ENCODE peak calls at places on chromosomes 3 and 15, in six cellular contexts. G is osteocyte, D is Karpas-422, T is A549, W is T-helper 1 cell, U is tibial artery. A is an unnamed sample.

GRCh38 chr3:111851511-111851954 is 7.5 kb upstream of the PHLDB2 start:
- DNase-seq in D (no peak), G (no peak), T (no peak), U (no peak), W (no peak), A (peak)

GRCh38 chr15:63968700-63969099 is 77.6 kb downstream of the DAPK2 start:
- DNase-seq in U (no peak), G (peak), D (no peak), T (no peak), W (no peak), A (no peak)

GRCh38 chr3:42117175-42118008 is 26.2 kb downstream of the TRAK1 start:
- DNase-seq in W (no peak), U (peak), D (peak), G (no peak), T (peak), A (peak)

GRCh38 chr15:29466292-29466691 is 196.7 kb upstream of the NSMCE3 start:
- DNase-seq in G (no peak), T (no peak), W (no peak), U (no peak), D (no peak), A (no peak)

GRCh38 chr3:36677331-36678007 is 86.9 kb downstream of the DCLK3 start:
- DNase-seq in G (no peak), D (peak), U (no peak), W (peak), T (peak), A (peak)

GRCh38 chr3:100210777-100211145 is 50.0 kb upstream of the TBC1D23 start:
- DNase-seq in T (no peak), G (no peak), U (no peak), D (no peak), W (peak), A (peak)

GRCh38 chr3:119323401-119324107 is 29.4 kb downstream of the ARHGAP31 start:
- DNase-seq in W (no peak), U (no peak), G (no peak), T (no peak), D (no peak), A (no peak)

GRCh38 chr3:119588112-119588511 is 8.8 kb downstream of the ADPRH start:
- DNase-seq in G (no peak), D (no peak), W (no peak), T (no peak), U (peak), A (no peak)

GRCh38 chr3:153320585-153321128 is 158.6 kb downstream of the RAP2B start:
- DNase-seq in D (no peak), W (no peak), T (no peak), U (no peak), G (no peak), A (no peak)

GRCh38 chr3:32222950-32223349 is 15.5 kb upstream of the CMTM8 start:
- DNase-seq in D (no peak), T (no peak), W (no peak), G (no peak), U (no peak), A (no peak)

GRCh38 chr3:56042326-56042951 is 425.8 kb downstream of the ERC2 start:
- DNase-seq in T (peak), U (no peak), D (peak), W (no peak), G (no peak), A (peak)

GRCh38 chr15:83850846-83851245 is 196.9 kb downstream of the ADAMTSL3 start:
- DNase-seq in U (no peak), W (no peak), T (no peak), G (no peak), D (no peak), A (no peak)

GRCh38 chr3:9028134-9028533 is 64.9 kb upstream of the RAD18 start:
- DNase-seq in U (peak), D (no peak), G (no peak), T (no peak), W (no peak), A (peak)

GRCh38 chr15:29008846-29009245 is 123.1 kb downstream of the APBA2 start:
- DNase-seq in U (no peak), G (no peak), W (no peak), D (no peak), T (no peak), A (no peak)

GRCh38 chr3:58143417-58144055 is 67.2 kb downstream of the DNASE1L3 start:
- DNase-seq in W (no peak), U (no peak), D (no peak), G (no peak), T (no peak), A (peak)

GRCh38 chr3:189392969-189393368 is 221.2 kb downstream of the TPRG1 start:
- DNase-seq in G (no peak), U (no peak), T (peak), D (no peak), W (peak), A (peak)

GRCh38 chr3:57952208-57952631 is 56.0 kb upstream of the FLNB start:
- DNase-seq in W (no peak), G (no peak), D (no peak), T (no peak), U (peak), A (peak)

GRCh38 chr3:16406579-16406978 is 106.9 kb downstream of the RFTN1 start:
- DNase-seq in G (no peak), U (no peak), T (no peak), W (peak), D (no peak), A (no peak)

GRCh38 chr15:45634442-45635190 is at the start of gene SQOR:
- DNase-seq in G (peak), D (peak), W (peak), T (peak), U (peak), A (peak)

GRCh38 chr15:101540480-101541239 is 51.2 kb upstream of the PCSK6 start:
- DNase-seq in W (no peak), G (peak), T (no peak), U (no peak), D (no peak), A (peak)

GRCh38 chr3:171329759-171330158 is 130.4 kb downstream of the TNIK start:
- DNase-seq in T (no peak), U (no peak), W (no peak), G (no peak), D (no peak), A (no peak)

GRCh38 chr15:100730655-100731240 is 128.4 kb downstream of the ASB7 start:
- DNase-seq in D (no peak), T (no peak), W (no peak), G (peak), U (no peak), A (no peak)

GRCh38 chr3:49727924-49728361 is 4.2 kb upstream of the GMPPB start:
- DNase-seq in U (peak), G (no peak), D (no peak), W (no peak), T (no peak), A (no peak)

GRCh38 chr3:78871048-78871447 is 896.8 kb downstream of the ROBO1 start:
- DNase-seq in D (no peak), G (no peak), U (no peak), T (no peak), W (no peak), A (peak)

GRCh38 chr15:30953731-30954378 is 37.6 kb downstream of the MTMR10 start:
- DNase-seq in U (no peak), T (peak), D (no peak), W (peak), G (no peak), A (peak)

GRCh38 chr3:12235691-12236090 is 53.2 kb upstream of the PPARG start:
- DNase-seq in U (no peak), W (no peak), D (no peak), T (peak), G (no peak), A (peak)

GRCh38 chr3:160756907-160757623 is 1.0 kb downstream of the PPM1L start:
- DNase-seq in G (no peak), U (peak), T (no peak), D (no peak), W (no peak), A (no peak)

GRCh38 chr3:140216249-140216648 is 281.3 kb downstream of the CLSTN2 start:
- DNase-seq in G (no peak), T (peak), W (no peak), D (peak), U (no peak), A (peak)

GRCh38 chr3:172324591-172325203 is 123.6 kb downstream of the GHSR start:
- DNase-seq in U (no peak), D (no peak), W (no peak), T (no peak), G (no peak), A (no peak)

GRCh38 chr3:63096248-63097058 is 181.7 kb upstream of the SYNPR start:
- DNase-seq in D (no peak), G (no peak), T (no peak), W (no peak), U (peak), A (no peak)

GRCh38 chr3:155386306-155386705 is 92.8 kb upstream of the STRIT1 start:
- DNase-seq in W (no peak), D (no peak), G (no peak), T (no peak), U (no peak), A (no peak)

GRCh38 chr3:171054921-171055320 is 28.4 kb upstream of the SLC2A2 start:
- DNase-seq in G (no peak), D (no peak), W (no peak), U (no peak), T (no peak), A (no peak)

GRCh38 chr3:151866711-151867410 is 6.6 kb upstream of the SUCNR1 start:
- DNase-seq in D (no peak), U (no peak), W (no peak), T (no peak), G (no peak), A (no peak)

GRCh38 chr15:101307897-101308603 is 13.0 kb upstream of the SNRPA1 start:
- DNase-seq in G (no peak), W (no peak), T (no peak), U (no peak), D (no peak), A (no peak)

GRCh38 chr3:134029256-134029733 is 430 bp downstream of the SLCO2A1 start:
- DNase-seq in U (no peak), T (no peak), W (no peak), D (no peak), G (no peak), A (peak)

GRCh38 chr3:50649451-50649931 is 25.2 kb upstream of the DOCK3 start:
- DNase-seq in U (no peak), T (no peak), W (no peak), D (no peak), G (no peak), A (no peak)

GRCh38 chr15:49235446-49236207 is 65.6 kb downstream of the GALK2 start:
- DNase-seq in G (no peak), U (no peak), T (no peak), W (peak), D (peak), A (peak)